ENCODE peak calls at places on chromosomes 1 and 21, in six cellular contexts. One of them, this sample, is unnamed.
A peak's percentile ranks its signal among the peaks of the same experiment; 100 is the strongest.

GRCh38 chr1:35577071-35577998 is 4.2 kb downstream of the TFAP2E start:
- DNase-seq in PC-3: no peak
- DNase-seq in WTC11: peak; percentile 54
- DNase-seq in pancreas: no peak
- DNase-seq in cardiac muscle cell: peak; percentile 27
- DNase-seq in bronchial epithelial cell: no peak
- DNase-seq in this sample: no peak

GRCh38 chr1:48356901-48357300 is 115.1 kb downstream of the SPATA6 start:
- DNase-seq in PC-3: peak; percentile 4
- DNase-seq in WTC11: no peak
- DNase-seq in pancreas: no peak
- DNase-seq in cardiac muscle cell: no peak
- DNase-seq in bronchial epithelial cell: no peak
- DNase-seq in this sample: no peak

GRCh38 chr1:228363686-228364067 is 43.0 kb downstream of the TRIM11 start:
- DNase-seq in PC-3: no peak
- DNase-seq in WTC11: peak; percentile 6
- DNase-seq in pancreas: peak; percentile 63
- DNase-seq in cardiac muscle cell: no peak
- DNase-seq in bronchial epithelial cell: no peak
- DNase-seq in this sample: peak; percentile 41

GRCh38 chr1:96524100-96524499 is 197.5 kb upstream of the PTBP2 start:
- DNase-seq in PC-3: peak; percentile 3
- DNase-seq in WTC11: no peak
- DNase-seq in pancreas: no peak
- DNase-seq in cardiac muscle cell: peak; percentile 23
- DNase-seq in bronchial epithelial cell: no peak
- DNase-seq in this sample: no peak

GRCh38 chr1:200968469-200969410 is 54.8 kb downstream of the KIF21B start:
- DNase-seq in PC-3: peak; percentile 44
- DNase-seq in WTC11: no peak
- DNase-seq in pancreas: no peak
- DNase-seq in cardiac muscle cell: no peak
- DNase-seq in bronchial epithelial cell: no peak
- DNase-seq in this sample: no peak

GRCh38 chr1:183837062-183837461 is 32.1 kb downstream of the RGL1 start:
- DNase-seq in PC-3: no peak
- DNase-seq in WTC11: no peak
- DNase-seq in pancreas: no peak
- DNase-seq in cardiac muscle cell: peak; percentile 11
- DNase-seq in bronchial epithelial cell: no peak
- DNase-seq in this sample: no peak

GRCh38 chr1:93605812-93606512 is 75.7 kb downstream of the BCAR3 start:
- DNase-seq in PC-3: peak; percentile 86
- DNase-seq in WTC11: no peak
- DNase-seq in pancreas: no peak
- DNase-seq in cardiac muscle cell: no peak
- DNase-seq in bronchial epithelial cell: peak; percentile 93
- DNase-seq in this sample: no peak

GRCh38 chr1:107683198-107683657 is 281.8 kb downstream of the VAV3 start:
- DNase-seq in PC-3: peak; percentile 85
- DNase-seq in WTC11: no peak
- DNase-seq in pancreas: no peak
- DNase-seq in cardiac muscle cell: no peak
- DNase-seq in bronchial epithelial cell: peak; percentile 79
- DNase-seq in this sample: no peak

GRCh38 chr1:163170331-163170730 is 32.4 kb downstream of the RGS5 start:
- DNase-seq in PC-3: no peak
- DNase-seq in WTC11: no peak
- DNase-seq in pancreas: no peak
- DNase-seq in cardiac muscle cell: no peak
- DNase-seq in bronchial epithelial cell: no peak
- DNase-seq in this sample: no peak

GRCh38 chr1:16015491-16015890 is 2.4 kb downstream of the HSPB7 start:
- DNase-seq in PC-3: no peak
- DNase-seq in WTC11: no peak
- DNase-seq in pancreas: peak; percentile 65
- DNase-seq in cardiac muscle cell: no peak
- DNase-seq in bronchial epithelial cell: no peak
- DNase-seq in this sample: no peak

GRCh38 chr1:207873055-207873890 is 37.7 kb downstream of the CD34 start:
- DNase-seq in PC-3: no peak
- DNase-seq in WTC11: no peak
- DNase-seq in pancreas: no peak
- DNase-seq in cardiac muscle cell: peak; percentile 15
- DNase-seq in bronchial epithelial cell: no peak
- DNase-seq in this sample: no peak

GRCh38 chr21:31909153-31909771 is 36.4 kb downstream of the HUNK start:
- DNase-seq in PC-3: no peak
- DNase-seq in WTC11: no peak
- DNase-seq in pancreas: no peak
- DNase-seq in cardiac muscle cell: peak; percentile 41
- DNase-seq in bronchial epithelial cell: no peak
- DNase-seq in this sample: no peak

GRCh38 chr1:11053758-11054137 is 6.1 kb downstream of the SRM start:
- DNase-seq in PC-3: no peak
- DNase-seq in WTC11: peak; percentile 78
- DNase-seq in pancreas: no peak
- DNase-seq in cardiac muscle cell: peak; percentile 74
- DNase-seq in bronchial epithelial cell: no peak
- DNase-seq in this sample: no peak

GRCh38 chr1:96598416-96599168 is 123.0 kb upstream of the PTBP2 start:
- DNase-seq in PC-3: no peak
- DNase-seq in WTC11: no peak
- DNase-seq in pancreas: no peak
- DNase-seq in cardiac muscle cell: no peak
- DNase-seq in bronchial epithelial cell: no peak
- DNase-seq in this sample: no peak

GRCh38 chr1:112840631-112841624 is 115.1 kb downstream of the SLC16A1 start:
- DNase-seq in PC-3: peak; percentile 36
- DNase-seq in WTC11: no peak
- DNase-seq in pancreas: no peak
- DNase-seq in cardiac muscle cell: peak; percentile 62
- DNase-seq in bronchial epithelial cell: peak; percentile 36
- DNase-seq in this sample: no peak

GRCh38 chr1:44417351-44418021 is 12.4 kb downstream of the RNF220 start:
- DNase-seq in PC-3: no peak
- DNase-seq in WTC11: peak; percentile 93
- DNase-seq in pancreas: peak; percentile 80
- DNase-seq in cardiac muscle cell: peak; percentile 78
- DNase-seq in bronchial epithelial cell: no peak
- DNase-seq in this sample: peak; percentile 22

GRCh38 chr1:20477355-20478071 is 8.5 kb downstream of the CAMK2N1 start:
- DNase-seq in PC-3: no peak
- DNase-seq in WTC11: no peak
- DNase-seq in pancreas: no peak
- DNase-seq in cardiac muscle cell: no peak
- DNase-seq in bronchial epithelial cell: no peak
- DNase-seq in this sample: no peak

GRCh38 chr1:54857741-54858665 is 29.0 kb downstream of the DHCR24 start:
- DNase-seq in PC-3: peak; percentile 89
- DNase-seq in WTC11: no peak
- DNase-seq in pancreas: no peak
- DNase-seq in cardiac muscle cell: no peak
- DNase-seq in bronchial epithelial cell: peak; percentile 60
- DNase-seq in this sample: no peak

GRCh38 chr1:211326528-211327340 is at the start of gene TRAF5:
- DNase-seq in PC-3: peak; percentile 30
- DNase-seq in WTC11: peak; percentile 65
- DNase-seq in pancreas: peak; percentile 78
- DNase-seq in cardiac muscle cell: peak; percentile 66
- DNase-seq in bronchial epithelial cell: no peak
- DNase-seq in this sample: peak; percentile 61

DNA sequence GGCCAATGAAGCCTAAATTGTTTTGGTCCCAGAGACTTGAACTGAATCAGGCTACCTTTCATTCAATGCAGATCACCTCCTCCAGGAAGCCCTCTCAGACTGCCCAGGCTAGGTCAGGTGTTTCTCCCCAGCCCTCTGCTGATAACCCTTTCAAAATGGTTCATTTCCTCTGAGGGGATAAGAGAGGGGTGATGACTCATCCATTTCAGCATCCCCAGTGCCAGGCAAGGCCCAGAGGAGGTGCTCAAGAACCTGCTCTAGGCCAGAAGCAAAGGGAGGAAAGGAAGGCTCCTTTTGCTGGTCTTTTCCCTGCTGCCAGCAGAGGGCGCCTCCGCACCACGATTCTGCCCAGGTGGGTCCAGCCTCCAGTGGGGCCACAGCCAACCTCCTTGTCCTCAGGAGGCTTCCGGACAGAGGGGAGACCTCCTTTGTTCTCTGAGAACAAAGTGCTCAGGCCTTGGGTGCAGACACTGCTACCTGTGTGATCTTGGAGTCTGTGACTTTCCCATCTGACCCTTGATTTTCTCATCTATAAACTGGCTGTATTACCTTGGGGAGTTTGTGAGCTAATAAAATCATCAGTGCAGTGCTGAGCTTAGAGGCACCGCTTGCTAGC is 45.3 kb upstream of the ARHGEF10L start:
- DNase-seq in PC-3: peak; percentile 85
- DNase-seq in WTC11: peak; percentile 91
- DNase-seq in pancreas: peak; percentile 82
- DNase-seq in cardiac muscle cell: peak; percentile 53
- DNase-seq in bronchial epithelial cell: peak; percentile 76
- DNase-seq in this sample: peak; percentile 42
- TF ChIP-seq CTCF in PC-3: peak; percentile 97
- TF ChIP-seq CTCF in WTC11: peak; percentile 97
- TF ChIP-seq CTCF in pancreas: peak; percentile 84
- TF ChIP-seq CTCF in cardiac muscle cell: peak; percentile 97
- TF ChIP-seq CTCF in bronchial epithelial cell: peak; percentile 97
- TF ChIP-seq CTCF in this sample: peak; percentile 77

GRCh38 chr1:234067584-234067983 is 163.1 kb downstream of the SLC35F3 start:
- DNase-seq in PC-3: peak; percentile 65
- DNase-seq in WTC11: no peak
- DNase-seq in pancreas: no peak
- DNase-seq in cardiac muscle cell: no peak
- DNase-seq in bronchial epithelial cell: no peak
- DNase-seq in this sample: no peak

GRCh38 chr1:234065794-234066447 is 161.4 kb downstream of the SLC35F3 start:
- DNase-seq in PC-3: peak; percentile 95
- DNase-seq in WTC11: peak; percentile 90
- DNase-seq in pancreas: peak; percentile 83
- DNase-seq in cardiac muscle cell: peak; percentile 81
- DNase-seq in bronchial epithelial cell: peak; percentile 50
- DNase-seq in this sample: peak; percentile 52

GRCh38 chr1:234072793-234073192 is 168.3 kb downstream of the SLC35F3 start:
- DNase-seq in PC-3: no peak
- DNase-seq in WTC11: no peak
- DNase-seq in pancreas: no peak
- DNase-seq in cardiac muscle cell: no peak
- DNase-seq in bronchial epithelial cell: no peak
- DNase-seq in this sample: no peak

DNA sequence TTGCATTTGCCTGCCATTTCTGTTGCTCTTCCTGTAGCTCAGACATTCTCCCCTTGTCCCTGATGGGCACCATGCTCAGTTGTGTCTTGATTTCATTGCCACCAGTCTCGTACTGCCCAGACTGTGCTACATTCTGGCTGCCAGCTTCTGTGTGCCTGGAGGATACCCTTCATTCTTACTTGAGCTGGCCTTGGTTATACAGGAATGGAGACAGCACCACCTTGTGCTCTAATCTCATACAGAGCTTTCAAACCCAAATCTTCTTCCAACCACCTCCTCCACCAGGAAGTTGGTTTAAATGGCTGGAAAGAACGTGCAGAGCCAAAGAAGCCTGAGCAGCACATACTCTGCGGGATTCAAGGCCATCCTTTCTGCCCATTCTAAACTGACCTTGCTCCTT is 165.3 kb downstream of the SLC35F3 start:
- DNase-seq in PC-3: peak; percentile 52
- DNase-seq in WTC11: no peak
- DNase-seq in pancreas: no peak
- DNase-seq in cardiac muscle cell: no peak
- DNase-seq in bronchial epithelial cell: peak; percentile 17
- DNase-seq in this sample: no peak
- TF ChIP-seq CTCF in PC-3: peak; percentile 71
- TF ChIP-seq CTCF in WTC11: no peak
- TF ChIP-seq CTCF in pancreas: no peak
- TF ChIP-seq CTCF in cardiac muscle cell: no peak
- TF ChIP-seq CTCF in bronchial epithelial cell: peak; percentile 13
- TF ChIP-seq CTCF in this sample: no peak

GRCh38 chr1:212968385-212968863 is 18.1 kb downstream of the VASH2 start:
- DNase-seq in PC-3: no peak
- DNase-seq in WTC11: no peak
- DNase-seq in pancreas: no peak
- DNase-seq in cardiac muscle cell: no peak
- DNase-seq in bronchial epithelial cell: no peak
- DNase-seq in this sample: no peak

GRCh38 chr1:212971312-212971711 is 21.0 kb downstream of the VASH2 start:
- DNase-seq in PC-3: no peak
- DNase-seq in WTC11: no peak
- DNase-seq in pancreas: no peak
- DNase-seq in cardiac muscle cell: no peak
- DNase-seq in bronchial epithelial cell: no peak
- DNase-seq in this sample: no peak

GRCh38 chr1:212966619-212967018 is 16.3 kb downstream of the VASH2 start:
- DNase-seq in PC-3: no peak
- DNase-seq in WTC11: no peak
- DNase-seq in pancreas: no peak
- DNase-seq in cardiac muscle cell: no peak
- DNase-seq in bronchial epithelial cell: no peak
- DNase-seq in this sample: no peak

GRCh38 chr1:212970085-212970484 is 19.7 kb downstream of the VASH2 start:
- DNase-seq in PC-3: no peak
- DNase-seq in WTC11: no peak
- DNase-seq in pancreas: no peak
- DNase-seq in cardiac muscle cell: no peak
- DNase-seq in bronchial epithelial cell: no peak
- DNase-seq in this sample: no peak

GRCh38 chr1:212967767-212968166 is 17.4 kb downstream of the VASH2 start:
- DNase-seq in PC-3: peak; percentile 69
- DNase-seq in WTC11: peak; percentile 47
- DNase-seq in pancreas: no peak
- DNase-seq in cardiac muscle cell: no peak
- DNase-seq in bronchial epithelial cell: peak; percentile 67
- DNase-seq in this sample: no peak
- TF ChIP-seq CTCF in PC-3: peak; percentile 75
- TF ChIP-seq CTCF in WTC11: no peak
- TF ChIP-seq CTCF in pancreas: no peak
- TF ChIP-seq CTCF in cardiac muscle cell: peak; percentile 54
- TF ChIP-seq CTCF in bronchial epithelial cell: peak; percentile 55
- TF ChIP-seq CTCF in this sample: no peak

DNA sequence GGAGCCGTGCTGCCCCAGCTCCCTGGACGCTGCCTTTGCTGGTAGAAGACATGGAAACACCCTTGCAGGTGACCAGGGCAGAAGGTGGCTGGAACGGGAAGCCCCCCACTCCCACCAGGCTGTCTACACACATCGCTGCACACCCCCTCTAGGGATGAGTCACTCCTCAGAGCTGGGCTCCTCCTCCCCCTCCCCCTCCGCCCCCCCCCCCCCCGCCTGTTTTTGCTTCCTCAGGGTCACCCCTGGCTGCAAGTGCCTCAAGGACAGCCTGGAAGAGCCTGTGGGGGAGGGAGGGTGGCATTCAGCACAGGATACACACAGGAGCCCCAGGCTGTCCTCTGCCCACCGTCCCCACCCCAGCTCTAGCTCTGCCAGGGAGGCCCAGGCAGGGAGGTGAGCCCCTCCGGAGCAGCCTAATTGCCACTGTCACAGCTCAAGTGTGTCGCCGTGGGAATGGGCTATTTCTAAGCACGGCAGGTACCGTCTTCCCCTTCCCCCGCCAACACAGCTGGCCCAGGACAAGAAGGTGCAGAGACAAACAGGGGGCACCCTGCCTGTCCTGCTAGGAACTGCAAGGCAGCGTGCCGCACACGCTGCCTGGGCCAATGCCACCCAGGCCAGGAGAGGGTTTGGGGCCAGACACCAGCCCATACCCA is 2.5 kb downstream of the FNDC10 start:
- DNase-seq in PC-3: peak; percentile 55
- DNase-seq in WTC11: peak; percentile 57
- DNase-seq in pancreas: peak; percentile 59
- DNase-seq in cardiac muscle cell: peak; percentile 42
- DNase-seq in bronchial epithelial cell: no peak
- DNase-seq in this sample: peak; percentile 28
- TF ChIP-seq CTCF in PC-3: peak; percentile 55
- TF ChIP-seq CTCF in WTC11: no peak
- TF ChIP-seq CTCF in pancreas: no peak
- TF ChIP-seq CTCF in cardiac muscle cell: peak; percentile 37
- TF ChIP-seq CTCF in bronchial epithelial cell: peak; percentile 53
- TF ChIP-seq CTCF in this sample: peak; percentile 34